ENCODE peak calls at places on chromosomes 2 and 18, in four cellular contexts. I is fibroblast of lung, C is skeletal muscle cell, B is esophagus squamous epithelium. J is an unnamed sample.

GRCh38 chr2:184835081-184835728 is 236.9 kb downstream of the ZNF804A start:
- DNase-seq in I (peak; percentile 2), C (peak; percentile 8), B (no peak), J (peak; percentile 21)

GRCh38 chr2:43065036-43065435 is 161.4 kb downstream of the ZFP36L2 start:
- DNase-seq in I (no peak), C (no peak), B (no peak), J (no peak)

GRCh38 chr2:172408143-172408766 is 19.1 kb upstream of the ITGA6 start:
- DNase-seq in I (no peak), C (no peak), B (no peak), J (no peak)

GRCh38 chr2:154693941-154694340 is 4.6 kb upstream of the KCNJ3 start:
- DNase-seq in I (no peak), C (no peak), B (no peak), J (no peak)

GRCh38 chr2:191176305-191176704 is 25.5 kb upstream of the STAT4 start:
- DNase-seq in I (no peak), C (no peak), B (no peak), J (no peak)

GRCh38 chr2:38465789-38466127 is 88.7 kb upstream of the ATL2 start:
- DNase-seq in I (peak; percentile 25), C (no peak), B (no peak), J (peak; percentile 39)

GRCh38 chr2:231308219-231308618 is 87.3 kb upstream of the B3GNT7 start:
- DNase-seq in I (no peak), C (no peak), B (no peak), J (no peak)

GRCh38 chr2:168992026-168992425 is 39.1 kb downstream of the ABCB11 start:
- DNase-seq in I (no peak), C (no peak), B (no peak), J (peak; percentile 46)

GRCh38 chr2:38515155-38516074 is 87.3 kb downstream of the HNRNPLL start:
- DNase-seq in I (peak; percentile 57), C (no peak), B (no peak), J (peak; percentile 90)

GRCh38 chr2:223896751-223897320 is 48.3 kb downstream of the WDFY1 start:
- DNase-seq in I (peak; percentile 21), C (no peak), B (no peak), J (no peak)

GRCh38 chr2:172330060-172330671 is 97.2 kb upstream of the ITGA6 start:
- DNase-seq in I (no peak), C (no peak), B (no peak), J (no peak)

GRCh38 chr2:190052307-190052706 is 10.2 kb downstream of the MSTN start:
- DNase-seq in I (no peak), C (no peak), B (no peak), J (no peak)

GRCh38 chr18:22032392-22032961 is 136.9 kb upstream of the GATA6 start:
- DNase-seq in I (peak; percentile 40), C (peak; percentile 73), B (no peak), J (peak; percentile 73)

GRCh38 chr2:135056790-135057189 is 4.7 kb downstream of the RAB3GAP1 start:
- DNase-seq in I (peak; percentile 53), C (no peak), B (no peak), J (peak; percentile 21)

GRCh38 chr2:180463608-180464007 is 456.5 kb upstream of the CWC22 start:
- DNase-seq in I (no peak), C (no peak), B (no peak), J (no peak)
- H3K4me3 ChIP-seq in I (no peak overlapping the region), C (no peak overlapping the region), B (no peak overlapping the region), J (no peak overlapping the region)

DNA sequence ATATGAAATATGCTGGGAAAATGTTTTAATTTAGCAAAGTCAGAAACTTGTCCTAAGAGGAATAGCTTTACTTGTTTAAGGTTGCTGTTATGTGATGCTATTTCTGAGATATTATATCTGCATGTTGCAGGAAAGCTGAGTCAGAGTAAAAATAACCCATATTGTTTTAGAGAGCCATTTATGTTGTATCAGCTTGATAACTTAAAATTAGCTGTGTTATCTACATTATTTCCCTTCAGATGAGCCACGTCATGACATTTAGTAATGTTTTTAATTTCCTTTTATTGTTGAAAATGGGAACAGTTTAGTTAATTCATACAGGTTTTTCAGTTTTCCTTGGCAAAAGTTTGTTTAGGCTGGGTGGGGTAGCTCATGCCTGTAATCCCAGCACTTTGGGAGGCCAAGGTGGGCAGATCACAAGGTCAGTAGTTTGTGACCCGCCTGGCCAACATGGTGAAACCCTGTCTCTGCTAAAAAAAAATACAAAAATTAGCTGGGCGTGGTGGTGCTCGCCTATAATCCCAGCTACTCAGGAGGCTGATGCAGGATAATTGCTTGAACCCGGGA is 55.8 kb downstream of the TTC27 start:
- DNase-seq in I (no peak), C (no peak), B (no peak), J (peak; percentile 36)
- H3K4me3 ChIP-seq in I (no peak overlapping the region), C (no peak overlapping the region), B (no peak overlapping the region), J (no peak overlapping the region)

GRCh38 chr2:216030210-216030609 is 16.9 kb upstream of the MREG start:
- DNase-seq in I (no peak), C (no peak), B (no peak), J (no peak)

GRCh38 chr2:216029416-216030129 is 16.2 kb upstream of the MREG start:
- DNase-seq in I (no peak), C (no peak), B (no peak), J (no peak)

GRCh38 chr2:216033403-216033802 is 20.1 kb upstream of the MREG start:
- DNase-seq in I (no peak), C (no peak), B (no peak), J (no peak)

GRCh38 chr2:216034065-216034464 is 20.7 kb upstream of the MREG start:
- DNase-seq in I (peak; percentile 76), C (no peak), B (no peak), J (peak; percentile 89)

GRCh38 chr2:216031960-216032689 is 18.8 kb upstream of the MREG start:
- DNase-seq in I (peak; percentile 85), C (peak; percentile 51), B (no peak), J (peak; percentile 60)
- H3K4me3 ChIP-seq in I (no peak overlapping the region), C (no peak overlapping the region), B (no peak overlapping the region), J (no peak overlapping the region)

GRCh38 chr2:50346586-50347351 is 685.2 kb downstream of the NRXN1 start:
- DNase-seq in I (no peak), C (no peak), B (no peak), J (no peak)

GRCh38 chr2:50344509-50345106 is 687.3 kb downstream of the NRXN1 start:
- DNase-seq in I (no peak), C (no peak), B (no peak), J (no peak)

GRCh38 chr2:50346104-50346503 is 685.8 kb downstream of the NRXN1 start:
- DNase-seq in I (no peak), C (no peak), B (no peak), J (no peak)

GRCh38 chr2:50345691-50346090 is 686.2 kb downstream of the NRXN1 start:
- DNase-seq in I (no peak), C (no peak), B (no peak), J (no peak)

GRCh38 chr2:50347355-50348044 is 684.4 kb downstream of the NRXN1 start:
- DNase-seq in I (no peak), C (no peak), B (no peak), J (no peak)
- H3K4me3 ChIP-seq in I (no peak overlapping the region), C (peak overlapping the region; percentile 12), B (no peak overlapping the region), J (no peak overlapping the region)

GRCh38 chr18:74457743-74458465 is 796 bp upstream of the DIPK1C start:
- DNase-seq in I (no peak), C (no peak), B (no peak), J (no peak)
- H3K4me3 ChIP-seq in I (no peak overlapping the region), C (no peak overlapping the region), B (no peak overlapping the region), J (no peak overlapping the region)